ENCODE peak calls at places on chromosomes 7 and 10, in nine cellular contexts. D, I, O, E, J, V, U, B and Q are unnamed samples.

GRCh38 chr7:79820387-79820786 is 314.2 kb upstream of the GNAI1 start:
- DNase-seq in I (peak), D (no peak), E (peak), U (peak), J (peak), B (no peak), O (no peak), V (peak), Q (peak)

GRCh38 chr7:82050134-82050533 is 280.3 kb upstream of the HGF start:
- DNase-seq in O (no peak), E (peak), I (peak), D (no peak), U (peak), V (peak), J (peak), B (no peak), Q (peak)

GRCh38 chr7:96303686-96304443 is 18.0 kb downstream of the SLC25A13 start:
- DNase-seq in I (peak), D (no peak), J (peak), B (no peak), U (peak), O (no peak), E (peak), V (no peak), Q (no peak)

GRCh38 chr7:55468495-55468894 is 103.4 kb downstream of the LANCL2 start:
- DNase-seq in I (no peak), O (no peak), B (no peak), V (no peak), E (no peak), D (no peak), U (no peak), J (no peak), Q (no peak)

GRCh38 chr7:24851791-24852190 is 94.5 kb upstream of the GSDME start:
- DNase-seq in V (no peak), B (no peak), I (peak), U (no peak), D (no peak), J (peak), O (peak), E (peak), Q (no peak)

GRCh38 chr10:30882281-30882680 is 149.4 kb downstream of the ZNF438 start:
- DNase-seq in U (no peak), O (no peak), I (peak), E (no peak), B (no peak), V (peak), D (no peak), J (peak), Q (no peak)

GRCh38 chr10:50501478-50501877 is 122.3 kb downstream of the SGMS1 start:
- DNase-seq in U (no peak), B (no peak), V (no peak), I (peak), O (no peak), J (peak), D (no peak), E (no peak), Q (no peak)

GRCh38 chr10:114024876-114025609 is 18.6 kb upstream of the ADRB1 start:
- DNase-seq in D (no peak), E (no peak), I (peak), J (peak), V (peak), B (no peak), U (no peak), O (no peak), Q (peak)

GRCh38 chr7:82740246-82740848 is 296.8 kb upstream of the CACNA2D1 start:
- DNase-seq in D (no peak), I (peak), J (peak), O (no peak), B (no peak), E (peak), U (no peak), V (peak), Q (peak)

GRCh38 chr10:42962120-42962901 is 114.6 kb upstream of the RET start:
- DNase-seq in D (no peak), I (no peak), E (no peak), B (no peak), U (no peak), O (no peak), V (no peak), J (no peak), Q (no peak)

GRCh38 chr7:36299223-36299760 is 90.4 kb upstream of the ANLN start:
- DNase-seq in D (no peak), I (no peak), E (no peak), O (no peak), B (no peak), J (no peak), U (no peak), V (no peak), Q (no peak)

GRCh38 chr10:93461124-93461806 is 20.9 kb downstream of the MYOF start:
- DNase-seq in O (no peak), U (no peak), E (peak), D (no peak), I (peak), V (peak), J (peak), B (no peak), Q (no peak)

GRCh38 chr10:121088524-121088923 is 237.4 kb downstream of the WDR11 start:
- DNase-seq in V (no peak), I (peak), E (peak), O (no peak), U (no peak), B (no peak), J (no peak), D (no peak), Q (no peak)

GRCh38 chr10:118472415-118472814 is 123.0 kb downstream of the PRLHR start:
- DNase-seq in D (no peak), I (no peak), J (peak), V (no peak), U (no peak), E (no peak), O (no peak), B (no peak), Q (no peak)

GRCh38 chr7:30927040-30927439 is 15.4 kb downstream of the AQP1 start:
- DNase-seq in B (no peak), V (no peak), J (no peak), O (no peak), I (no peak), U (no peak), D (no peak), E (no peak), Q (no peak)

GRCh38 chr10:95567903-95568630 is 6.9 kb upstream of the SORBS1 start:
- DNase-seq in J (no peak), U (no peak), V (no peak), E (peak), B (no peak), O (no peak), D (no peak), I (no peak), Q (no peak)

GRCh38 chr7:17991866-17992648 is 35.6 kb downstream of the PRPS1L1 start:
- DNase-seq in D (no peak), J (peak), V (no peak), U (no peak), I (no peak), E (no peak), B (peak), O (no peak), Q (no peak)

GRCh38 chr7:47602272-47603004 is 20.5 kb upstream of the TNS3 start:
- DNase-seq in J (no peak), V (no peak), U (no peak), O (no peak), D (no peak), E (no peak), B (no peak), I (no peak), Q (no peak)